ENCODE peak calls at places on chromosomes 13 and 19, in ten cellular contexts. B is HS-5; C is ELF-1; D is WTC11; A is astrocyte of the spinal cord; H is NCI-H1048; Z is effector CD4-positive, alpha-beta T cell; W is CD4-positive, alpha-beta memory T cell; S is activated CD4-positive, alpha-beta T cell treated with anti-CD3 and anti-CD28 coated beads, Interleukin-2, amount 50 U/mL, for 1 hour; K is activated CD4-positive, alpha-beta memory T cell treated with anti-CD3 and anti-CD28 coated beads for 36 hours. V is an unnamed sample.

GRCh38 chr13:50230365-50230978 is 215.2 kb downstream of the KCNRG start:
- DNase-seq in C (no peak), S (no peak), K (no peak), H (no peak), Z (no peak), W (peak), B (no peak), A (peak), D (no peak), V (no peak)

GRCh38 chr13:62933809-62934208 is 1518.2 kb upstream of the PCDH20 start:
- DNase-seq in K (no peak), B (no peak), W (no peak), A (no peak), S (no peak), D (no peak), Z (no peak), C (no peak), H (no peak), V (no peak)

GRCh38 chr19:51726049-51726448 is 2.3 kb upstream of the HAS1 start:
- DNase-seq in S (no peak), H (no peak), C (peak), W (no peak), Z (no peak), D (peak), A (peak), B (no peak), K (no peak), V (no peak)

GRCh38 chr13:31930901-31931522 is 100.6 kb upstream of the FRY start:
- DNase-seq in Z (no peak), D (no peak), B (no peak), A (no peak), C (no peak), K (peak), W (no peak), S (no peak), H (no peak), V (no peak)

GRCh38 chr19:2353895-2354592 is 6.0 kb upstream of the TMPRSS9 start:
- DNase-seq in B (no peak), Z (no peak), H (no peak), C (no peak), S (no peak), K (no peak), A (no peak), D (no peak), W (no peak), V (no peak)

GRCh38 chr13:58452123-58452623 is 820.6 kb downstream of the PCDH17 start:
- DNase-seq in S (no peak), Z (no peak), C (peak), H (no peak), A (no peak), D (no peak), B (no peak), K (no peak), W (no peak), V (no peak)

GRCh38 chr19:51166846-51167490 is 24.9 kb downstream of the SIGLEC7 start:
- DNase-seq in C (no peak), H (no peak), A (no peak), K (peak), B (no peak), D (no peak), Z (no peak), W (peak), S (no peak), V (peak)

GRCh38 chr13:43792456-43792855 is 5.7 kb upstream of the ENOX1 start:
- DNase-seq in D (no peak), B (no peak), C (no peak), H (no peak), A (peak), W (no peak), Z (no peak), S (no peak), K (no peak), V (no peak)

GRCh38 chr13:46982856-46983582 is 86.2 kb upstream of the HTR2A start:
- DNase-seq in B (no peak), D (no peak), C (no peak), K (no peak), A (no peak), Z (no peak), W (no peak), S (no peak), H (no peak), V (no peak)

GRCh38 chr19:23554548-23554947 is 132.5 kb downstream of the ZNF675 start:
- DNase-seq in S (no peak), A (no peak), Z (no peak), B (peak), D (no peak), K (no peak), H (no peak), C (peak), W (no peak), V (no peak)

GRCh38 chr19:16062789-16063188 is 13.5 kb upstream of the TPM4 start:
- DNase-seq in D (peak), K (peak), W (peak), S (peak), C (peak), Z (peak), H (no peak), B (no peak), A (no peak), V (no peak)

GRCh38 chr19:58059003-58059671 is at the start of gene ZNF135:
- DNase-seq in D (peak), Z (peak), C (peak), A (peak), W (peak), B (no peak), H (no peak), K (peak), S (peak), V (peak)

GRCh38 chr19:4119763-4120162 is 4.2 kb downstream of the MAP2K2 start:
- DNase-seq in K (no peak), C (no peak), A (no peak), W (no peak), B (no peak), D (no peak), Z (no peak), S (no peak), H (no peak), V (no peak)

GRCh38 chr13:113874579-113875428 is 10.9 kb upstream of the GAS6 start:
- DNase-seq in K (no peak), Z (no peak), W (no peak), C (no peak), A (no peak), B (no peak), D (no peak), H (no peak), S (no peak), V (no peak)

GRCh38 chr19:41541990-41542584 is 33.9 kb upstream of the CEACAM21 start:
- DNase-seq in B (no peak), S (peak), Z (peak), A (peak), W (peak), C (peak), K (peak), D (peak), H (no peak), V (peak)

GRCh38 chr19:18807861-18808331 is 16.8 kb upstream of the COMP start:
- DNase-seq in A (no peak), H (no peak), D (no peak), W (no peak), Z (no peak), S (no peak), B (no peak), C (peak), K (no peak), V (peak)

GRCh38 chr19:35038623-35039512 is 2.7 kb upstream of the HPN start:
- DNase-seq in H (no peak), C (no peak), Z (no peak), D (no peak), W (no peak), B (no peak), K (no peak), A (no peak), S (no peak), V (no peak)